ENCODE peak calls at places on chromosome 2, in five cellular contexts. I, Z, Q, Y and X are unnamed samples.

GRCh38 chr2:20618468-20618885 is 32.4 kb downstream of the HS1BP3 start:
- DNase-seq in Y (no peak), Z (no peak), I (no peak), Q (peak), X (no peak)

GRCh38 chr2:53460347-53460746 is 307.3 kb upstream of the CHAC2 start:
- DNase-seq in I (peak), Q (no peak), Z (no peak), Y (no peak), X (no peak)

GRCh38 chr2:231605607-231606091 is 13.0 kb downstream of the TEX44 start:
- DNase-seq in Z (peak), Y (no peak), Q (no peak), I (no peak), X (no peak)

GRCh38 chr2:8234757-8235374 is 447.0 kb upstream of the ID2 start:
- DNase-seq in I (no peak), Z (peak), Q (no peak), Y (no peak), X (no peak)

GRCh38 chr2:72619622-72620021 is 206.2 kb downstream of the EXOC6B start:
- DNase-seq in Q (no peak), I (no peak), Z (no peak), Y (no peak), X (no peak)

GRCh38 chr2:170822885-170823799 is 6.5 kb downstream of the GAD1 start:
- DNase-seq in Q (no peak), I (no peak), Y (no peak), Z (no peak), X (peak)

GRCh38 chr2:121475811-121476571 is 54.7 kb upstream of the RNU4ATAC start:
- DNase-seq in Y (no peak), I (no peak), Q (no peak), Z (no peak), X (no peak)

GRCh38 chr2:229342376-229342775 is 71.3 kb upstream of the PID1 start:
- DNase-seq in Q (peak), Y (peak), Z (peak), I (peak), X (peak)

GRCh38 chr2:157789933-157790511 is 86.1 kb downstream of the ACVR1 start:
- DNase-seq in Z (no peak), Y (no peak), I (peak), Q (no peak), X (peak)

GRCh38 chr2:158443613-158444012 is 12.9 kb downstream of the CCDC148 start:
- DNase-seq in Z (no peak), Q (no peak), I (no peak), Y (no peak), X (no peak)

GRCh38 chr2:141508806-141509595 is 621.8 kb downstream of the LRP1B start:
- DNase-seq in Y (no peak), Z (no peak), I (no peak), Q (no peak), X (no peak)

GRCh38 chr2:213199871-213200270 is 48.5 kb upstream of the IKZF2 start:
- DNase-seq in Q (no peak), Z (no peak), I (peak), Y (no peak), X (no peak)

GRCh38 chr2:239376351-239376750 is 24.5 kb downstream of the HDAC4 start:
- DNase-seq in Y (no peak), Z (no peak), I (no peak), Q (peak), X (no peak)

GRCh38 chr2:128626758-128627515 is 308.3 kb upstream of the HS6ST1 start:
- DNase-seq in Y (no peak), Q (no peak), I (no peak), Z (no peak), X (no peak)

GRCh38 chr2:173109253-173110188 is 33.9 kb downstream of the MAP3K20 start:
- DNase-seq in I (peak), Y (no peak), Q (no peak), Z (no peak), X (no peak)

GRCh38 chr2:863732-864450 is 86.8 kb upstream of the SNTG2 start:
- DNase-seq in I (no peak), Y (no peak), Z (no peak), Q (no peak), X (no peak)

GRCh38 chr2:583666-584065 is 93.5 kb downstream of the TMEM18 start:
- DNase-seq in Q (no peak), Z (no peak), Y (no peak), I (no peak), X (no peak)

GRCh38 chr2:231672617-231673347 is 35.5 kb upstream of the PTMA start:
- DNase-seq in Z (peak), Y (no peak), I (peak), Q (no peak), X (no peak)

GRCh38 chr2:105610444-105611327 is 134.0 kb upstream of the NCK2 start:
- DNase-seq in Q (no peak), I (no peak), Z (no peak), Y (no peak), X (no peak)

GRCh38 chr2:163601377-163601776 is 134.4 kb downstream of the FIGN start:
- DNase-seq in Q (no peak), I (peak), Z (no peak), Y (no peak), X (peak)

GRCh38 chr2:165016772-165017411 is 61.6 kb upstream of the SLC38A11 start:
- DNase-seq in I (peak), Y (no peak), Z (peak), Q (no peak), X (peak)

GRCh38 chr2:211033765-211034164 is 477.4 kb downstream of the CPS1 start:
- DNase-seq in I (peak), Z (no peak), Q (no peak), Y (no peak), X (no peak)

GRCh38 chr2:168127361-168127760 is 120.0 kb downstream of the STK39 start:
- DNase-seq in Z (no peak), I (no peak), Q (no peak), Y (no peak), X (no peak)

GRCh38 chr2:17588031-17588430 is 47.5 kb downstream of the VSNL1 start:
- DNase-seq in Z (no peak), I (peak), Y (no peak), Q (no peak), X (no peak)

GRCh38 chr2:74037379-74037860 is 52.7 kb downstream of the TET3 start:
- DNase-seq in Y (no peak), I (peak), Z (peak), Q (no peak), X (no peak)

GRCh38 chr2:183665403-183665802 is 541.2 kb downstream of the NUP35 start:
- DNase-seq in Z (no peak), I (no peak), Q (no peak), Y (no peak), X (no peak)

GRCh38 chr2:169839954-169840746 is 12.9 kb downstream of the UBR3 start:
- DNase-seq in Q (no peak), Y (no peak), Z (no peak), I (peak), X (no peak)

GRCh38 chr2:63698825-63699548 is 110.2 kb downstream of the MDH1 start:
- DNase-seq in I (peak), Q (peak), Y (peak), Z (peak), X (peak)

GRCh38 chr2:104658149-104658839 is 195.6 kb upstream of the POU3F3 start:
- DNase-seq in I (no peak), Q (no peak), Z (peak), Y (peak), X (peak)

GRCh38 chr2:186544255-186544675 is 45.6 kb upstream of the ITGAV start:
- DNase-seq in Y (no peak), Q (no peak), Z (no peak), I (peak), X (peak)

GRCh38 chr2:210722092-210722491 is 165.7 kb downstream of the CPS1 start:
- DNase-seq in Z (no peak), Y (no peak), Q (no peak), I (no peak), X (no peak)

GRCh38 chr2:233165895-233166661 is 85.4 kb upstream of the ATG16L1 start:
- DNase-seq in Q (peak), Y (no peak), I (peak), Z (no peak), X (no peak)

GRCh38 chr2:151238527-151239487 is 22.9 kb downstream of the RBM43 start:
- DNase-seq in Y (no peak), I (peak), Q (peak), Z (peak), X (peak)

GRCh38 chr2:133063792-133064191 is 393.8 kb upstream of the LYPD1 start:
- DNase-seq in Q (no peak), I (peak), Y (peak), Z (peak), X (peak)

GRCh38 chr2:27085670-27086089 is 892 bp upstream of the KHK start:
- DNase-seq in Z (no peak), Y (no peak), I (peak), Q (peak), X (no peak)

GRCh38 chr2:119659601-119660342 is 19.2 kb upstream of the TMEM177 start:
- DNase-seq in I (peak), Y (no peak), Q (no peak), Z (peak), X (peak)

GRCh38 chr2:105734762-105735538 is 9.8 kb upstream of the NCK2 start:
- DNase-seq in Z (no peak), I (peak), Q (no peak), Y (no peak), X (no peak)

DNA sequence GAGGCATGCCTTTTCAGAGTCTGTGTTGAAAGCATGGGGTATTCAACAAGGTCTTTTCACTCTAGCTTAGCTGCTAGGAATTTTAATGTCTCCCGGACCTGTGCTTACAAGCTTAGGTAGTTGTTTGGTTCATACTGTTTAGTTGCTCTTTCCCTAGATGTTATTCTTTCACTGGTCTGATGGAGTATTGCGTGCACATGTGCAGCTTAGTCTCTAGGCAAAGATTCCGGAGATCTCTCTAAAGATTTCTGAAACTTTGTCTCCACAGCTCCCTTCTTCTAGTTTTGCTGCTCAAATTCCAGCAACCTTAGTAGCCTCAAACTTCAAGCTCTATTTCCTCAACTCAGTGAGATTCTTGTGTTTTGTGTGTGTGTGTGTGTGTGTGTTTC is 197.9 kb downstream of the MCFD2 start:
- DNase-seq in Y (no peak), Q (no peak), I (peak), Z (no peak), X (no peak)
- H3K4me3 ChIP-seq in Y (no peak), Q (no peak), I (peak), Z (no peak), X (no peak)

DNA sequence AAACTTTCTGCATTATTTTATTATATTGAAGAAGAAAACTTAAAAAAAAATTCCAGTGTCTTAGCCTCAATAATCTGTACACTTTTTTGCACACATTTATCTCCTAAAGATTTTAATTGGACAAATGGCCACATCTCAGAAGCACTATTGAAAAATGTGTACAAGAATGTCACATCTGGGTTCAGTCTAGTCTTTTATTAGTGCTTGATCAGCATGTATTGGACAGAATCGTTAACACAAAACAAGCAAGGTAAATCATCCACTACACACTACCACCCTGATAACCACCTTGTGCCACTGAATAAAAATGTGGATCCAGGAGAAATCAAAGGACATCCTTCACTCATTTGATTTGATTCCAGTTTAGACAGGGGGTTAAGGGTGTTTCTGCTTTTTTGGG is 554.8 kb downstream of the ARHGAP15 start:
- DNase-seq in Y (no peak), I (no peak), Z (no peak), Q (no peak), X (no peak)
- H3K4me3 ChIP-seq in Y (no peak), I (no peak), Z (no peak), Q (no peak), X (no peak)

DNA sequence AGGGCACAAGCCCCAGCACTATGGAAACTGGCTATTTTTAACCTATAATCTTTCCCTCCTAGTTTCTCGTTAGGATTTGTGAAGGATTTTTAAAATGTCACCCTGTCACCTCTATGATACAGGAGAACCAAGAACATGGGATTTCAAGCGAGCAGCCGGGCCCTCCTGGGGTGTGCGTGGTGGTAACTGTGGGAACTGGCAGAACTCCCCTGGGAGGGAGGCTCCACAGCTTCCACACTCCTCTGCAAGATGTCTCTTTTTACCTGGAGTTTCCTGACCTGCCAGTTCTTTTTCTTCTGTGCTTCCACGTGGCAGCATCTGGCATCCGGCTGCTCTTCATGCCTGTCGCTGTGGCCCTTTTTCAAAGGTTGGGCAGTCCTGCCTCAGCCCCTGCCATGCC is 386.3 kb upstream of the MYT1L start:
- DNase-seq in Q (no peak), Z (no peak), Y (no peak), I (no peak), X (no peak)
- H3K4me3 ChIP-seq in Q (no peak), Z (no peak), Y (no peak), I (no peak), X (peak)

GRCh38 chr2:61537590-61538178 is 472 bp downstream of the XPO1 start:
- DNase-seq in I (no peak), Q (peak), Y (no peak), Z (no peak), X (peak)

GRCh38 chr2:61536086-61536722 is 2.0 kb downstream of the XPO1 start:
- DNase-seq in Z (peak), Q (no peak), I (peak), Y (peak), X (no peak)

GRCh38 chr2:61538920-61539559 is 884 bp upstream of the XPO1 start:
- DNase-seq in I (peak), Z (peak), Q (no peak), Y (no peak), X (peak)

GRCh38 chr2:61536723-61537581 is 1.2 kb downstream of the XPO1 start:
- DNase-seq in Q (peak), I (peak), Y (no peak), Z (peak), X (peak)

DNA sequence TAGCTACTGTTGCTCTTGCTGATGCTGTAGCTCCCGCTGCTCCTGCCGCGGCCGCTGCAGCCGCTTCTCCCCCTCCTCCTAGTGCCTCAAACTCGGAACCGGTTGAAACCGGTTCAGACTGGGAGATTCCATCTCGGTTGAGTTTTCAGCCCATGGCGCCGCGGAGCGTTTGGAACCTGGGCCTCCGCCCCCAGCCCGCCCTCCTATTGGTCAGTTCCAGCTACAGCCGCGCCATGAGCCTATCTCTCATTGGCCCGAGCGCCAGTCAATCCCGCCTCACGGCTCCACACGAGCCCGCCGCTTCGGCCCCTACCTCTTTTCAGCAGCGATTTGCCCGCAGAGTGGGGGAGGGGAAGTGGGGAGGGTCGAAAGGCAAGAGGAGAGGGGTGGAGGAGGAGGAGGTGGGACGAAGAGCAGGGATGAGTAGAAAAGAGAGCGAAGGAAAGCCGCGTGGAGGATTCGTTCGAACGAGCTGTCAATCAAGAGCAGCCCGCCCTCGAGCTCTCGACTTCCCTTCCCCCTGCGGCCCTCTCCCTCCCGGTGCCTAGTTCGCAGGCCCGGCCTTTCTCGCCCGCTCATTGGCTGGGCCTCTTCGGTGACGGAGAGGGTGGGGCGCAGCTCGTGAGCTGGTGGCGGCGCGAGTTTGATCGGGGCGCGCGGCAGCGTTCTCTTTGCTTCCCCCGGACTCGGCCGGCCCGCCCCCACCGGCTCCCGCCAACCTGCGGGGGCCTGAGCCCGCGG is at the start of gene XPO1:
- DNase-seq in Q (peak), Z (peak), I (peak), Y (peak), X (peak)
- H3K4me3 ChIP-seq in Q (peak), Z (peak), I (peak), Y (peak), X (peak)